ENCODE peak calls at places on chromosomes 7 and 10, in five cellular contexts. F, E, N, U and Z are unnamed samples. For H3K4me1, the result is how much of the 10 kb centered on the place peaks cover.

GRCh38 chr7:46713868-46714596 is 793.0 kb upstream of the IGFBP3 start:
- DNase-seq in F (no peak), E (peak), N (peak), U (peak), Z (no peak)

GRCh38 chr10:70267161-70267933 is 16.5 kb downstream of the NPFFR1 start:
- DNase-seq in F (peak), E (peak), N (no peak), U (no peak), Z (no peak)

GRCh38 chr7:7481801-7482200 is 53.9 kb downstream of the COL28A1 start:
- DNase-seq in F (no peak), E (no peak), N (no peak), U (no peak), Z (no peak)

GRCh38 chr10:102140913-102141540 is 8.2 kb downstream of the PPRC1 start:
- DNase-seq in F (no peak), E (no peak), N (no peak), U (no peak), Z (no peak)

GRCh38 chr10:94288361-94289116 is 74.2 kb downstream of the NOC3L start:
- DNase-seq in F (no peak), E (no peak), N (no peak), U (no peak), Z (no peak)

GRCh38 chr10:3781458-3782098 is 3.4 kb downstream of the KLF6 start:
- DNase-seq in F (peak), E (peak), N (no peak), U (no peak), Z (peak)

GRCh38 chr7:128160296-128160695 is 80.8 kb upstream of the LEP start:
- DNase-seq in F (no peak), E (no peak), N (no peak), U (no peak), Z (no peak)

GRCh38 chr7:94396044-94396443 is 1.3 kb downstream of the COL1A2 start:
- DNase-seq in F (no peak), E (no peak), N (no peak), U (no peak), Z (no peak)

GRCh38 chr10:129344956-129345355 is 122.1 kb upstream of the MGMT start:
- DNase-seq in F (no peak), E (no peak), N (no peak), U (no peak), Z (no peak)

GRCh38 chr7:29955799-29956476 is 33.7 kb downstream of the SCRN1 start:
- DNase-seq in F (no peak), E (peak), N (no peak), U (no peak), Z (no peak)

GRCh38 chr7:35485436-35485835 is 209.5 kb downstream of the HERPUD2 start:
- DNase-seq in F (no peak), E (no peak), N (no peak), U (no peak), Z (no peak)

GRCh38 chr10:78212786-78213175 is 179.1 kb downstream of the RPS24 start:
- DNase-seq in F (no peak), E (no peak), N (no peak), U (no peak), Z (no peak)

GRCh38 chr10:70115948-70116682 is 16.5 kb downstream of the AIFM2 start:
- DNase-seq in F (peak), E (peak), N (peak), U (peak), Z (no peak)

GRCh38 chr10:22442063-22442462 is 96.8 kb downstream of the SPAG6 start:
- DNase-seq in F (no peak), E (no peak), N (no peak), U (no peak), Z (no peak)

GRCh38 chr7:112594397-112594796 is 113.6 kb downstream of the LSMEM1 start:
- DNase-seq in F (no peak), E (no peak), N (no peak), U (no peak), Z (no peak)

GRCh38 chr7:144786522-144786921 is 49.3 kb downstream of the TPK1 start:
- DNase-seq in F (no peak), E (no peak), N (no peak), U (no peak), Z (no peak)

GRCh38 chr10:42556931-42557330 is 81.4 kb downstream of the ZNF33B start:
- DNase-seq in F (no peak), E (no peak), N (no peak), U (no peak), Z (no peak)

GRCh38 chr10:61869772-61870520 is 31.6 kb upstream of the ARID5B start:
- DNase-seq in F (no peak), E (no peak), N (no peak), U (no peak), Z (no peak)

GRCh38 chr7:51187941-51188340 is 128.7 kb downstream of the COBL start:
- DNase-seq in F (no peak), E (peak), N (no peak), U (peak), Z (no peak)
- TF ChIP-seq CTCF in F (no peak), E (peak), N (no peak), U (no peak), Z (no peak)

DNA sequence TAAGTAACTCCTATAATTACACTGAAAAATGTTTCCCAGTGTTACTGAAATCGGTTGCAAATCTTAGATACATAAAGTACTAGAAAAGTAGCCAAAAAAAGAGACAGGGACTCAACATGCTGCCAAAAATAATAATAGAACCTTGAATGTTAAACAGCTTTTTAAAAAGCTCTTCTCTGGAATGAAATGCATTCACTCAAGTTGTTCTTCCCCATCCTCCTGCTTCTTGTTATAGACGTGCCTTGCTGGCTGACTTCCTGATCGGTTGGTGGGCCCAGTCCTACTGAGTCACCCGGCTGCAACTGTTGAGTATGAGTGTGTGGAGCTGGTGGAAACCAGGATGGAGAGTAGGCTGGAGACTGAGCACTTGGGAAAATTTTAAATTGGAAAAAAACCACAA is 30.6 kb upstream of the RAPGEF5 start:
- DNase-seq in F (no peak), E (peak), N (no peak), U (no peak), Z (no peak)
- H3K4me1 ChIP-seq in F (under half), E (under half), N (under half), U (under half), Z (under half)

GRCh38 chr7:19989906-19990305 is 216.5 kb upstream of the TMEM196 start:
- DNase-seq in F (no peak), E (no peak), N (no peak), U (no peak), Z (no peak)

GRCh38 chr7:19988860-19989259 is 215.4 kb upstream of the TMEM196 start:
- DNase-seq in F (no peak), E (no peak), N (no peak), U (no peak), Z (no peak)

GRCh38 chr7:19982841-19983835 is 209.7 kb upstream of the TMEM196 start:
- DNase-seq in F (no peak), E (peak), N (no peak), U (peak), Z (no peak)

GRCh38 chr7:19984231-19984632 is 210.8 kb upstream of the TMEM196 start:
- DNase-seq in F (no peak), E (no peak), N (no peak), U (no peak), Z (no peak)
- TF ChIP-seq CTCF in F (no peak), E (no peak), N (no peak), U (no peak), Z (no peak)

DNA sequence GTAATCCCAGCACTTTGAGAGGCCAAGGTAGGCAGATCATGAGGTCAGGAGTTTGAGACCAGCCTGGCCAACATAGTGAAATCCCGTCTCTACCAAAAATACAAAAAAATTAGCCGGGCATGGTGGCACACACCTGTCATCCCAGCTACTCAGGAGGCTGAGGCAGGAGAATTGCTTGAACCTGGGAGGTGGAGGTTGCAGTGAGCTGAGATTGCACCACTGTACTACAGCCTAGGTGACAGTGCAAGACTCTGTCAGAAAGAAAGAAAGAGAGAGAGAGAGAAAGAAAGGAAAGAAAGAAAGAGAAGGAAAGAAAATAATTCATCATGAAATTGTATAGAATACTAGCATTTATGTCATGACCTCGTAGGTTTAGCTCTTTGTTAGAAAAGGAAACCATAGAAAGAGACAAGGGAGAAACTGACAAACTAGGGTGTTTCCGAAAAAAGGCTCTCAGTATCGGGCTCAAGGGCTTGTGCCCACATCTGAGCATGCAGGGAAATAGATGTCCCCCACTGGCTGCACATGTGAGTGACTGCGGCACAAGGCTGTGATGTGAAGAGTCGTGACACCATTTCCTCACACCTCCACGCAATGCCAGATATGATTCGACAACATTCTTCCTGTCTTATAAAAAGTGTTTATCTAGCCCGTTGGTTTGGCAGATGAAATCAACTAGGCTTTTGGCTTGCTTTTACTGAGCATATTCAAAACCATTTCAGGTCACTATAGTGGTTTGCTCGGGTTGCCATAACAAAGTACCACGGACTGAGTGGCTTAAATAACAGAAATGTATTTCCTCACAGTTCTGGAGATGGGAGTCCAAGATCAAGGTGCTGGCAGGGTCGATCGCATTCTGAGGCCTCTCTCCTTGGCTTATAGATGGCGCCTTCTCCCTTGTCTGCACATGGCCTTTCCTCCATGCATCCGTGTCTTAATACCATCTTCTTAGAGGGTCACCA is 2.0 kb downstream of the SRGN start:
- DNase-seq in F (peak), E (peak), N (no peak), U (no peak), Z (peak)
- H3K4me1 ChIP-seq in F (under half), E (under half), N (under half), U (under half), Z (half or more)